ENCODE peak calls at places on chromosome 2, in five cellular contexts. O is transverse colon, X is uterus, Z is heart left ventricle, A is upper lobe of right lung. P is an unnamed sample.

GRCh38 chr2:59774821-59775463 is 778.5 kb downstream of the BCL11A start:
- DNase-seq in O (no peak), X (no peak), Z (no peak), A (no peak), P (no peak)

GRCh38 chr2:178392215-178392614 is 58.8 kb downstream of the PRKRA start:
- DNase-seq in O (no peak), X (no peak), Z (no peak), A (no peak), P (no peak)

GRCh38 chr2:161710131-161710915 is 86.1 kb downstream of the SLC4A10 start:
- DNase-seq in O (no peak), X (no peak), Z (no peak), A (no peak), P (no peak)

GRCh38 chr2:2698182-2699116 is 367.4 kb upstream of the MYT1L start:
- DNase-seq in O (no peak), X (no peak), Z (no peak), A (no peak), P (no peak)

GRCh38 chr2:20627712-20628380 is 23.1 kb downstream of the HS1BP3 start:
- DNase-seq in O (no peak), X (no peak), Z (peak; percentile 37), A (peak; percentile 36), P (no peak)

GRCh38 chr2:13193075-13193474 is 476.3 kb downstream of the TRIB2 start:
- DNase-seq in O (no peak), X (no peak), Z (no peak), A (no peak), P (no peak)

GRCh38 chr2:19046986-19047780 is 311.2 kb downstream of the OSR1 start:
- DNase-seq in O (no peak), X (peak; percentile 26), Z (no peak), A (no peak), P (no peak)

GRCh38 chr2:61993422-61994024 is 88.0 kb downstream of the COMMD1 start:
- DNase-seq in O (peak; percentile 22), X (no peak), Z (no peak), A (no peak), P (peak; percentile 58)

GRCh38 chr2:101380376-101380775 is 6.9 kb downstream of the CREG2 start:
- DNase-seq in O (no peak), X (peak; percentile 69), Z (peak; percentile 68), A (no peak), P (no peak)

GRCh38 chr2:221494556-221494955 is 77.5 kb downstream of the EPHA4 start:
- DNase-seq in O (peak; percentile 17), X (no peak), Z (no peak), A (no peak), P (no peak)

GRCh38 chr2:171086352-171087290 is 74.1 kb downstream of the TLK1 start:
- DNase-seq in O (peak; percentile 57), X (no peak), Z (no peak), A (no peak), P (no peak)

GRCh38 chr2:207217442-207217841 is 51.7 kb upstream of the KLF7 start:
- DNase-seq in O (no peak), X (no peak), Z (no peak), A (no peak), P (no peak)

GRCh38 chr2:177712462-177712861 is 319.9 kb downstream of the AGPS start:
- DNase-seq in O (no peak), X (no peak), Z (no peak), A (no peak), P (no peak)

GRCh38 chr2:150997702-150998480 is 263.8 kb downstream of the RBM43 start:
- DNase-seq in O (no peak), X (no peak), Z (no peak), A (no peak), P (no peak)

GRCh38 chr2:144468823-144469595 is 50.9 kb downstream of the ZEB2 start:
- DNase-seq in O (no peak), X (no peak), Z (no peak), A (no peak), P (no peak)

GRCh38 chr2:46806526-46806925 is 109.1 kb downstream of the MCFD2 start:
- DNase-seq in O (no peak), X (no peak), Z (no peak), A (no peak), P (no peak)

GRCh38 chr2:27809761-27810241 is 38.3 kb downstream of the MRPL33 start:
- DNase-seq in O (no peak), X (no peak), Z (no peak), A (no peak), P (no peak)

GRCh38 chr2:239361311-239361642 is 39.5 kb downstream of the HDAC4 start:
- DNase-seq in O (no peak), X (no peak), Z (no peak), A (no peak), P (no peak)
- TF ChIP-seq CTCF in O (no peak), X (no peak), Z (no peak), A (no peak), P (peak; percentile 28)

GRCh38 chr2:39504790-39505335 is 67.8 kb upstream of the MAP4K3 start:
- DNase-seq in O (no peak), X (no peak), Z (no peak), A (no peak), P (no peak)
- H3K4me3 ChIP-seq in O (no peak overlapping the region), X (no peak overlapping the region), Z (peak overlapping the region; percentile 1), A (no peak overlapping the region), P (no peak overlapping the region)

DNA sequence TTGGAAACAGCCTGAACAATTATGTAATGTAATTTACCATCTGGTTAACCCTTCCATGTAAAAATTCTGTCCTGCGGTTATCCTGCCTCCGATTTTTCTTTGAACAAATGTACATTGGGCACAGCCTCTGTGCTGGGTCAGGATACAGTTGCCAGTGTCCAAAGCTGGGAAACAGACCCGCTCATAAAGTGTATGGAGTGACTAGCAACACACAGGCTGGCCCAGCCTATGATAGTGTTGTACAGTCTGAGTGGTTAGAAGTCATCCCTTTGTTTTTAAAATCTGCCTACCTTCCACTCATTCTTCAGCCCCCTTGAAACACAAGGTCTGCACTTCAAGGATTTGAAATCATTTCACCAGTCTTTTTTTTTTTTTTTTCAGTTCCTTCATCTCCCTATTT is 50.1 kb downstream of the FEZ2 start:
- DNase-seq in O (no peak), X (no peak), Z (no peak), A (no peak), P (no peak)
- H3K27ac ChIP-seq in O (no peak overlapping the region), X (no peak overlapping the region), Z (no peak overlapping the region), A (no peak overlapping the region), P (no peak overlapping the region)

GRCh38 chr2:173002751-173003541 is 72.7 kb upstream of the MAP3K20 start:
- DNase-seq in O (no peak), X (no peak), Z (no peak), A (no peak), P (no peak)

GRCh38 chr2:173010233-173010632 is 65.4 kb upstream of the MAP3K20 start:
- DNase-seq in O (no peak), X (no peak), Z (no peak), A (no peak), P (no peak)

DNA sequence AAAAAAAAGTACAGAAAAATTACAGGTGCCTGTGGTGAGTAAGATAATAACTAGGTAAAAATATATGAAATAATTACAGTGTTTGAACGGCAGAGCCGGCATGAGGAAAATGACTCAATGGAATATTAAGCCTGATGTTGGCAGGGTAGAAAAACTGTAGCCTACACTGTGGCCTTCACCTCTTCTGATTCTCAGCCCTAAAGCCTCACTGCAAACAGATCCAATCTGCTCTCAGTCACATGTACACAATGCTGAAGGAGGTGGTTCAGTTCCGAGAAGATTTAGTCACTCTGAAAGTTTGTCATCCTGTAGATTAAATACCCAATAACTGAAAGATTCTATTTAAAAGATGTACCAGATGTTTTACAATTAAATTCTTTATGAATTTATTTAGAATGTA is 66.9 kb upstream of the MAP3K20 start:
- DNase-seq in O (no peak), X (no peak), Z (no peak), A (no peak), P (no peak)
- TF ChIP-seq CTCF in O (no peak), X (no peak), Z (no peak), A (no peak), P (no peak)

DNA sequence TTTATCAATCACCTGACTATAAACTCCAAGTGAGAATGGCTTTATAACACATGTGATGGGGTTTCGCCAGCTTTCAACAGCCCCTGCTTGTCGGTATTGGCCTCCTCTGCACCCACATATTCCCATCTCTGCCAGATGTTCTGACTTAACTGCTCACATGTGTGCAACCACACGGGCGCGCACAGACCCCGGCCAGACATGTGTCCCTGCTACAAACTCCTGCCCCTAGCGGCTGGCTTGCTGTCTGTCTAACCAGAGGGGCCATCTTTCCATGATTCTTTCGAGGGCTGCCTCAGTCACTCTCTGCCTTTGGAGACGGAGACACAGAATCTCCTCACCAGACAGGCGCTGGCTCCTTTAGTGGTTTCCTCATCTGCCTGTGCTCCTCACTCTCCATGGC is 15.3 kb downstream of the STON1 start:
- DNase-seq in O (no peak), X (no peak), Z (no peak), A (no peak), P (no peak)
- H3K4me3 ChIP-seq in O (no peak overlapping the region), X (no peak overlapping the region), Z (no peak overlapping the region), A (no peak overlapping the region), P (no peak overlapping the region)

P was measured in dorsolateral prefrontal cortex.